ENCODE peak calls at places on chromosome 2, in five cellular contexts. E, N, W, T and H are unnamed samples.

GRCh38 chr2:191899442-191899841 is 52.6 kb upstream of the CAVIN2 start:
- DNase-seq in N (no peak), E (no peak), W (no peak), T (peak), H (peak)

GRCh38 chr2:232239956-232240681 is 138.4 kb upstream of the ALPP start:
- DNase-seq in W (no peak), T (peak), N (no peak), E (no peak), H (no peak)

GRCh38 chr2:40041983-40042382 is 262.9 kb upstream of the THUMPD2 start:
- DNase-seq in W (no peak), N (peak), E (no peak), T (no peak), H (no peak)

GRCh38 chr2:66541646-66542045 is 106.7 kb downstream of the MEIS1 start:
- DNase-seq in N (no peak), E (no peak), T (no peak), W (no peak), H (no peak)

GRCh38 chr2:36403675-36404230 is 48.2 kb downstream of the CRIM1 start:
- DNase-seq in N (no peak), W (no peak), E (no peak), T (peak), H (peak)

GRCh38 chr2:98623657-98624056 is 15.3 kb downstream of the UNC50 start:
- DNase-seq in N (no peak), W (no peak), E (no peak), T (peak), H (no peak)

GRCh38 chr2:169637620-169638019 is 53.5 kb downstream of the PPIG start:
- DNase-seq in T (no peak), E (no peak), N (no peak), W (no peak), H (no peak)

GRCh38 chr2:235009081-235009480 is 57.3 kb downstream of the SH3BP4 start:
- DNase-seq in E (no peak), N (no peak), W (no peak), T (no peak), H (no peak)

GRCh38 chr2:209495855-209496585 is 72.2 kb downstream of the MAP2 start:
- DNase-seq in E (no peak), T (peak), W (no peak), N (peak), H (peak)

GRCh38 chr2:149984311-149984710 is 396.7 kb upstream of the MMADHC start:
- DNase-seq in T (no peak), E (no peak), N (no peak), W (no peak), H (no peak)

GRCh38 chr2:174606336-174606735 is 8.7 kb upstream of the WIPF1 start:
- DNase-seq in E (no peak), N (no peak), T (peak), W (no peak), H (no peak)

GRCh38 chr2:12196495-12196894 is 450.1 kb downstream of the LPIN1 start:
- DNase-seq in T (no peak), E (no peak), W (no peak), N (no peak), H (no peak)

GRCh38 chr2:146579154-146579930 is 1265.5 kb upstream of the ACVR2A start:
- DNase-seq in W (no peak), T (peak), N (no peak), E (no peak), H (no peak)

GRCh38 chr2:89763581-89764485 is 1072.4 kb downstream of the RPIA start:
- DNase-seq in N (no peak), E (no peak), W (no peak), T (no peak), H (no peak)

GRCh38 chr2:37325625-37326071 is 1.0 kb upstream of the PRKD3 start:
- DNase-seq in N (no peak), W (no peak), E (no peak), T (no peak), H (no peak)

GRCh38 chr2:165681841-165682240 is 112.2 kb downstream of the GALNT3 start:
- DNase-seq in W (no peak), T (no peak), E (no peak), N (no peak), H (no peak)

GRCh38 chr2:58870704-58871103 is 629.6 kb upstream of the FANCL start:
- DNase-seq in W (no peak), T (no peak), E (no peak), N (no peak), H (no peak)

GRCh38 chr2:120880381-120880780 is 144.7 kb downstream of the GLI2 start:
- DNase-seq in E (no peak), N (no peak), T (no peak), W (no peak), H (no peak)

GRCh38 chr2:11517906-11518305 is 15.9 kb upstream of the GREB1 start:
- DNase-seq in E (no peak), N (no peak), W (no peak), T (no peak), H (no peak)

GRCh38 chr2:197613509-197613987 is 61.8 kb downstream of the RFTN2 start:
- DNase-seq in E (no peak), N (no peak), T (no peak), W (no peak), H (no peak)

GRCh38 chr2:132276571-132276981 is 114.8 kb upstream of the ANKRD30BL start:
- DNase-seq in N (no peak), E (no peak), W (no peak), T (no peak), H (no peak)

GRCh38 chr2:169082995-169083394 is 13.6 kb downstream of the DHRS9 start:
- DNase-seq in N (no peak), E (no peak), W (no peak), T (no peak), H (no peak)

GRCh38 chr2:216362730-216363129 is 9.6 kb downstream of the MARCHF4 start:
- DNase-seq in E (no peak), N (peak), W (no peak), T (peak), H (no peak)

GRCh38 chr2:48558436-48558835 is 28.5 kb downstream of the STON1 start:
- DNase-seq in W (no peak), N (no peak), T (no peak), E (no peak), H (no peak)